ENCODE peak calls at places on chromosomes 13 and 19, in eight cellular contexts. P is stimulated activated CD4-positive, alpha-beta T cell treated with anti-CD3 and anti-CD28 coated beads, Interleukin-15, amount 100 ng/mL, for 1 hour; C is EL; Q is anterior cingulate cortex; B is skeletal muscle cell; Z is glutamatergic neuron; D is ascending aorta; S is kidney glomerular epithelial cell. T is an unnamed sample.

GRCh38 chr13:66855110-66855509 is 375.0 kb downstream of the PCDH9 start:
- DNase-seq in Q (no peak), P (no peak), B (no peak), Z (no peak), C (no peak), S (no peak), D (no peak), T (no peak)

GRCh38 chr19:19404879-19405860 is at the start of gene GATAD2A:
- DNase-seq in C (peak; percentile 93), Z (peak; percentile 94), B (peak; percentile 69), Q (peak; percentile 91), D (peak; percentile 96), P (peak; percentile 89), S (peak; percentile 75), T (peak; percentile 81)

GRCh38 chr13:41310963-41311606 is at the start of gene NAA16:
- DNase-seq in S (peak; percentile 83), Z (peak; percentile 99), P (peak; percentile 96), C (peak; percentile 95), D (peak; percentile 95), Q (peak; percentile 86), B (peak; percentile 70), T (peak; percentile 84)

GRCh38 chr19:2235396-2236284 is 489 bp downstream of the PLEKHJ1 start:
- DNase-seq in Z (peak; percentile 38), D (no peak), P (no peak), Q (no peak), S (no peak), B (no peak), C (peak; percentile 25), T (no peak)

GRCh38 chr13:60936281-60936680 is 479.4 kb downstream of the PCDH20 start:
- DNase-seq in Q (no peak), D (no peak), C (no peak), P (no peak), Z (no peak), S (no peak), B (no peak), T (no peak)

GRCh38 chr13:28077231-28077630 is 23.1 kb downstream of the FLT3 start:
- DNase-seq in D (no peak), Z (no peak), Q (no peak), S (no peak), C (no peak), P (no peak), B (no peak), T (no peak)

GRCh38 chr13:111279253-111279652 is 41.2 kb upstream of the TEX29 start:
- DNase-seq in D (peak; percentile 53), Q (no peak), C (no peak), Z (no peak), P (no peak), B (no peak), S (no peak), T (no peak)

GRCh38 chr19:14519860-14520407 is 1.7 kb upstream of the DNAJB1 start:
- DNase-seq in Z (no peak), C (peak; percentile 78), D (no peak), B (peak; percentile 61), P (no peak), Q (no peak), S (peak; percentile 84), T (peak; percentile 98)

GRCh38 chr19:4375164-4375619 is 25.2 kb downstream of the SH3GL1 start:
- DNase-seq in Z (no peak), D (no peak), C (peak; percentile 50), Q (no peak), B (no peak), P (no peak), S (no peak), T (peak; percentile 33)

GRCh38 chr13:30038884-30039283 is 188.5 kb upstream of the UBL3 start:
- DNase-seq in Q (no peak), D (no peak), S (no peak), P (no peak), B (no peak), Z (no peak), C (peak; percentile 42), T (no peak)

GRCh38 chr19:43781630-43782310 is 997 bp upstream of the KCNN4 start:
- DNase-seq in D (no peak), Q (no peak), P (no peak), S (no peak), B (no peak), C (no peak), Z (no peak), T (no peak)

GRCh38 chr13:100230813-100231575 is 142.1 kb downstream of the PCCA start:
- DNase-seq in B (no peak), S (no peak), Q (no peak), D (no peak), C (no peak), P (no peak), Z (peak; percentile 24), T (no peak)

GRCh38 chr19:13060233-13060963 is 42.3 kb downstream of the LYL1 start:
- DNase-seq in B (no peak), S (no peak), P (no peak), Q (no peak), Z (no peak), D (no peak), C (peak; percentile 71), T (no peak)

GRCh38 chr13:32549788-32550187 is 11.2 kb upstream of the N4BP2L2 start:
- DNase-seq in P (no peak), Q (no peak), Z (no peak), C (no peak), D (no peak), S (no peak), B (no peak), T (no peak)

GRCh38 chr13:102017248-102017647 is 384.6 kb downstream of the FGF14 start:
- DNase-seq in P (no peak), B (no peak), S (no peak), Z (no peak), Q (no peak), D (no peak), C (no peak), T (no peak)

GRCh38 chr19:47704024-47704423 is 9.2 kb upstream of the EHD2 start:
- DNase-seq in P (no peak), B (no peak), D (no peak), S (no peak), Q (no peak), C (no peak), Z (no peak), T (no peak)

GRCh38 chr19:52070496-52070895 is 21.9 kb upstream of the ZNF432 start:
- DNase-seq in B (peak; percentile 23), Z (no peak), S (no peak), Q (no peak), D (no peak), P (no peak), C (peak; percentile 53), T (peak; percentile 55)

GRCh38 chr19:16457195-16457953 is 14.4 kb downstream of the EPS15L1 start:
- DNase-seq in D (peak; percentile 73), B (peak; percentile 20), S (peak; percentile 81), Z (peak; percentile 77), P (no peak), Q (no peak), C (peak; percentile 67), T (peak; percentile 87)

GRCh38 chr13:73722120-73722519 is 412.1 kb downstream of the KLF12 start:
- DNase-seq in S (peak; percentile 86), Q (no peak), C (peak; percentile 61), P (no peak), Z (no peak), D (no peak), B (peak; percentile 19), T (peak; percentile 75)

GRCh38 chr19:4744451-4745170 is 21.0 kb upstream of the DPP9 start:
- DNase-seq in Q (peak; percentile 37), C (peak; percentile 85), B (peak; percentile 81), D (no peak), Z (no peak), P (no peak), S (peak; percentile 82), T (peak; percentile 74)

GRCh38 chr19:37778613-37779138 is 710 bp downstream of the ZNF573 start:
- DNase-seq in P (no peak), Q (no peak), D (no peak), B (no peak), Z (peak; percentile 18), S (peak; percentile 4), C (peak; percentile 10), T (no peak)

GRCh38 chr19:7312816-7313215 is 18.6 kb upstream of the INSR start:
- DNase-seq in B (no peak), Q (no peak), Z (no peak), C (no peak), D (no peak), S (no peak), P (no peak), T (no peak)

GRCh38 chr19:7746903-7747884 is at the start of gene CD209:
- DNase-seq in Z (no peak), B (no peak), D (no peak), Q (no peak), C (no peak), P (no peak), S (no peak), T (no peak)

GRCh38 chr13:95924389-95924994 is 128.7 kb downstream of the UGGT2 start:
- DNase-seq in Q (no peak), S (peak; percentile 37), B (peak; percentile 76), P (no peak), C (peak; percentile 79), D (no peak), Z (no peak), T (peak; percentile 44)

GRCh38 chr13:28584873-28585317 is 74.0 kb upstream of the POMP start:
- DNase-seq in Q (no peak), C (peak; percentile 81), D (no peak), P (no peak), Z (no peak), S (peak; percentile 31), B (peak; percentile 17), T (peak; percentile 65)

GRCh38 chr13:91740811-91741210 is 342.4 kb downstream of the GPC5 start:
- DNase-seq in B (no peak), S (no peak), P (no peak), Z (no peak), D (no peak), Q (no peak), C (no peak), T (no peak)

GRCh38 chr13:65985632-65986031 is 1244.5 kb downstream of the PCDH9 start:
- DNase-seq in Z (peak; percentile 24), P (no peak), C (no peak), Q (no peak), B (no peak), D (no peak), S (no peak), T (no peak)

GRCh38 chr19:50646074-50646807 is 3.0 kb upstream of the C19orf81 start:
- DNase-seq in B (peak; percentile 18), D (no peak), P (no peak), Q (no peak), C (peak; percentile 83), Z (no peak), S (peak; percentile 72), T (peak; percentile 39)

GRCh38 chr19:41437944-41438574 is 1.7 kb downstream of the DMAC2 start:
- DNase-seq in P (no peak), S (no peak), C (no peak), D (no peak), B (no peak), Q (no peak), Z (no peak), T (no peak)

GRCh38 chr19:12346896-12347295 is 13.5 kb upstream of the ZNF563 start:
- DNase-seq in B (no peak), Z (no peak), S (no peak), Q (no peak), C (no peak), P (no peak), D (no peak), T (no peak)

GRCh38 chr19:33660426-33661160 is 38.8 kb downstream of the CHST8 start:
- DNase-seq in Q (no peak), P (no peak), S (no peak), D (peak; percentile 50), B (no peak), Z (no peak), C (no peak), T (no peak)

GRCh38 chr13:19818223-19818842 is 35.6 kb upstream of the PSPC1 start:
- DNase-seq in S (no peak), P (peak; percentile 24), C (no peak), D (no peak), Z (peak; percentile 91), Q (no peak), B (no peak), T (no peak)

GRCh38 chr13:29684441-29684840 is 89.0 kb upstream of the SLC7A1 start:
- DNase-seq in B (no peak), Q (no peak), Z (no peak), P (no peak), C (peak; percentile 51), S (no peak), D (no peak), T (peak; percentile 37)

GRCh38 chr13:28494861-28495585 is at the start of gene FLT1:
- DNase-seq in D (peak; percentile 66), P (peak; percentile 19), Z (peak; percentile 74), B (no peak), S (no peak), C (peak; percentile 82), Q (no peak), T (no peak)

T was measured in RCC 7860.